ENCODE peak calls at places on chromosomes 4 and X, in four cellular contexts. One of them, this sample, is unnamed.
A peak's percentile ranks its signal among the peaks of the same experiment; 100 is the strongest.

GRCh38 chr4:79249879-79250503 is 75.9 kb downstream of the NAA11 start:
- DNase-seq in K562: no peak
- DNase-seq in HepG2: no peak
- DNase-seq in A549: no peak
- DNase-seq in this sample: no peak

GRCh38 chr4:48307528-48307927 is 33.8 kb upstream of the SLAIN2 start:
- DNase-seq in HepG2: no peak
- DNase-seq in A549: no peak
- DNase-seq in K562: no peak
- DNase-seq in this sample: no peak

GRCh38 chrX:42946544-42947223 is 168.7 kb upstream of the PPP1R2C start:
- DNase-seq in A549: no peak
- DNase-seq in HepG2: no peak
- DNase-seq in K562: no peak
- DNase-seq in this sample: no peak

GRCh38 chrX:50718791-50719190 is 95.2 kb downstream of the SHROOM4 start:
- DNase-seq in HepG2: no peak
- DNase-seq in K562: no peak
- DNase-seq in A549: no peak
- DNase-seq in this sample: no peak

GRCh38 chr4:10982305-10982704 is 297.7 kb upstream of the CLNK start:
- DNase-seq in A549: no peak
- DNase-seq in HepG2: no peak
- DNase-seq in K562: no peak
- DNase-seq in this sample: no peak

GRCh38 chr4:32789026-32789608 is 2068.9 kb downstream of the PCDH7 start:
- DNase-seq in HepG2: no peak
- DNase-seq in K562: no peak
- DNase-seq in A549: no peak
- DNase-seq in this sample: no peak

GRCh38 chr4:26525136-26525535 is 34.9 kb upstream of the CCKAR start:
- DNase-seq in A549: no peak
- DNase-seq in HepG2: no peak
- DNase-seq in K562: no peak
- DNase-seq in this sample: no peak

GRCh38 chr4:60582167-60582566 is 618.0 kb upstream of the ADGRL3 start:
- DNase-seq in HepG2: no peak
- DNase-seq in K562: no peak
- DNase-seq in A549: no peak
- DNase-seq in this sample: no peak

GRCh38 chrX:23434356-23434884 is 99.8 kb downstream of the PTCHD1 start:
- DNase-seq in K562: no peak
- DNase-seq in A549: no peak
- DNase-seq in HepG2: no peak
- DNase-seq in this sample: no peak

GRCh38 chr4:182604161-182604591 is 313.0 kb downstream of the DCTD start:
- DNase-seq in K562: no peak
- DNase-seq in HepG2: no peak
- DNase-seq in A549: no peak
- DNase-seq in this sample: no peak

GRCh38 chr4:73917081-73917501 is 47.9 kb downstream of the CXCL1 start:
- DNase-seq in HepG2: no peak
- DNase-seq in K562: no peak
- DNase-seq in A549: peak; percentile 29
- DNase-seq in this sample: no peak

GRCh38 chrX:124555036-124555595 is 208.8 kb downstream of the SH2D1A start:
- DNase-seq in K562: no peak
- DNase-seq in A549: no peak
- DNase-seq in HepG2: no peak
- DNase-seq in this sample: no peak

GRCh38 chrX:71541546-71542022 is 8.7 kb downstream of the OGT start:
- DNase-seq in K562: no peak
- DNase-seq in HepG2: no peak
- DNase-seq in A549: no peak
- DNase-seq in this sample: no peak

GRCh38 chr4:142248946-142249345 is 597.2 kb downstream of the INPP4B start:
- DNase-seq in A549: peak; percentile 47
- DNase-seq in K562: no peak
- DNase-seq in HepG2: no peak
- DNase-seq in this sample: no peak

GRCh38 chr4:76696109-76696508 is 201.8 kb downstream of the SOWAHB start:
- DNase-seq in K562: no peak
- DNase-seq in A549: no peak
- DNase-seq in HepG2: peak; percentile 28
- DNase-seq in this sample: peak; percentile 77

GRCh38 chr4:173264960-173265281 is 69.2 kb downstream of the HMGB2 start:
- DNase-seq in A549: no peak
- DNase-seq in K562: no peak
- DNase-seq in HepG2: no peak
- DNase-seq in this sample: no peak

GRCh38 chrX:153634832-153635231 is 12.2 kb upstream of the DUSP9 start:
- DNase-seq in HepG2: no peak
- DNase-seq in K562: no peak
- DNase-seq in A549: no peak
- DNase-seq in this sample: no peak

GRCh38 chrX:10047631-10048030 is 80.5 kb downstream of the CLDN34 start:
- DNase-seq in HepG2: no peak
- DNase-seq in K562: no peak
- DNase-seq in A549: no peak
- DNase-seq in this sample: no peak

GRCh38 chr4:109751852-109752251 is 22.0 kb upstream of the PLA2G12A start:
- DNase-seq in HepG2: no peak
- DNase-seq in K562: no peak
- DNase-seq in A549: no peak
- DNase-seq in this sample: no peak

GRCh38 chr4:83772680-83773079 is 236.8 kb downstream of the GPAT3 start:
- DNase-seq in A549: no peak
- DNase-seq in K562: no peak
- DNase-seq in HepG2: no peak
- DNase-seq in this sample: no peak

GRCh38 chr4:48093949-48094550 is 40.0 kb downstream of the TXK start:
- DNase-seq in A549: peak; percentile 19
- DNase-seq in HepG2: no peak
- DNase-seq in K562: no peak
- DNase-seq in this sample: no peak

GRCh38 chr4:121726642-121727268 is 30.0 kb upstream of the ANXA5 start:
- DNase-seq in HepG2: peak; percentile 64
- DNase-seq in A549: peak; percentile 61
- DNase-seq in K562: peak; percentile 47
- DNase-seq in this sample: no peak

GRCh38 chr4:15848191-15848842 is 70.2 kb downstream of the CD38 start:
- DNase-seq in HepG2: no peak
- DNase-seq in K562: no peak
- DNase-seq in A549: no peak
- DNase-seq in this sample: no peak

GRCh38 chr4:74109894-74110605 is 11.1 kb upstream of the CXCL2 start:
- DNase-seq in K562: no peak
- DNase-seq in HepG2: no peak
- DNase-seq in A549: peak; percentile 89
- DNase-seq in this sample: no peak

GRCh38 chrX:43557792-43558191 is 98.3 kb upstream of the MAOA start:
- DNase-seq in A549: peak; percentile 68
- DNase-seq in K562: peak; percentile 38
- DNase-seq in HepG2: peak; percentile 31
- DNase-seq in this sample: peak; percentile 21

GRCh38 chrX:18941896-18942295 is 42.0 kb downstream of the PHKA2 start:
- DNase-seq in HepG2: no peak
- DNase-seq in A549: no peak
- DNase-seq in K562: no peak
- DNase-seq in this sample: no peak

GRCh38 chr4:24978291-24979072 is 52.3 kb downstream of the LGI2 start:
- DNase-seq in HepG2: no peak
- DNase-seq in A549: no peak
- DNase-seq in K562: no peak
- DNase-seq in this sample: no peak

GRCh38 chr4:1964443-1964842 is 44.3 kb downstream of the NELFA start:
- DNase-seq in A549: no peak
- DNase-seq in K562: peak; percentile 47
- DNase-seq in HepG2: no peak
- DNase-seq in this sample: no peak

GRCh38 chr4:5217411-5217810 is 166.1 kb downstream of the STK32B start:
- DNase-seq in A549: no peak
- DNase-seq in K562: no peak
- DNase-seq in HepG2: no peak
- DNase-seq in this sample: no peak

GRCh38 chr4:3291969-3292570 is 751 bp upstream of the RGS12 start:
- DNase-seq in A549: peak; percentile 42
- DNase-seq in HepG2: peak; percentile 12
- DNase-seq in K562: peak; percentile 57
- DNase-seq in this sample: peak; percentile 43

GRCh38 chrX:13064599-13065143 is 20.3 kb upstream of the FAM9C start:
- DNase-seq in HepG2: no peak
- DNase-seq in A549: peak; percentile 79
- DNase-seq in K562: no peak
- DNase-seq in this sample: no peak

GRCh38 chr4:152981278-152981677 is 45.2 kb downstream of the FHDC1 start:
- DNase-seq in K562: no peak
- DNase-seq in A549: no peak
- DNase-seq in HepG2: no peak
- DNase-seq in this sample: no peak

GRCh38 chr4:13640149-13640671 is 12.7 kb upstream of the BOD1L1 start:
- DNase-seq in A549: peak; percentile 84
- DNase-seq in HepG2: no peak
- DNase-seq in K562: no peak
- DNase-seq in this sample: peak; percentile 18

GRCh38 chr4:78056265-78057129 is 626 bp upstream of the FRAS1 start:
- DNase-seq in K562: peak; percentile 10
- DNase-seq in HepG2: peak; percentile 92
- DNase-seq in A549: peak; percentile 80
- DNase-seq in this sample: peak; percentile 80

GRCh38 chr4:138576684-138577083 is 334.5 kb upstream of the SLC7A11 start:
- DNase-seq in K562: peak; percentile 8
- DNase-seq in HepG2: peak; percentile 39
- DNase-seq in A549: peak; percentile 62
- DNase-seq in this sample: no peak

GRCh38 chrX:38215141-38215540 is 5.5 kb downstream of the SRPX start:
- DNase-seq in HepG2: no peak
- DNase-seq in K562: no peak
- DNase-seq in A549: no peak
- DNase-seq in this sample: no peak

GRCh38 chr4:23728393-23728792 is 161.5 kb downstream of the PPARGC1A start:
- DNase-seq in HepG2: no peak
- DNase-seq in K562: no peak
- DNase-seq in A549: no peak
- DNase-seq in this sample: no peak

GRCh38 chr4:105122334-105122733 is 24.3 kb upstream of the TET2 start:
- DNase-seq in A549: peak; percentile 20
- DNase-seq in K562: no peak
- DNase-seq in HepG2: no peak
- DNase-seq in this sample: peak; percentile 47

GRCh38 chr4:42865572-42866189 is 26.8 kb upstream of the GRXCR1 start:
- DNase-seq in A549: peak; percentile 47
- DNase-seq in K562: peak; percentile 22
- DNase-seq in HepG2: peak; percentile 48
- DNase-seq in this sample: peak; percentile 55

GRCh38 chrX:45714864-45715263 is 514.2 kb upstream of the DIPK2B start:
- DNase-seq in A549: peak; percentile 22
- DNase-seq in HepG2: no peak
- DNase-seq in K562: no peak
- DNase-seq in this sample: no peak
- TF ChIP-seq HMGXB4 in A549: no peak
- TF ChIP-seq HMGXB4 in HepG2: no peak
- TF ChIP-seq HMGXB4 in K562: no peak
- TF ChIP-seq HMGXB4 in this sample: no peak

GRCh38 chr4:150089732-150090131 is 11.5 kb downstream of the DCLK2 start:
- DNase-seq in HepG2: no peak
- DNase-seq in A549: no peak
- DNase-seq in K562: no peak
- DNase-seq in this sample: no peak
- TF ChIP-seq HMGXB4 in HepG2: no peak
- TF ChIP-seq HMGXB4 in A549: no peak
- TF ChIP-seq HMGXB4 in K562: no peak
- TF ChIP-seq HMGXB4 in this sample: no peak

GRCh38 chr4:147678796-147679549 is 5.0 kb downstream of the PRMT9 start:
- DNase-seq in A549: peak; percentile 17
- DNase-seq in HepG2: peak; percentile 22
- DNase-seq in K562: no peak
- DNase-seq in this sample: peak; percentile 74

GRCh38 chr4:147678121-147678520 is 5.8 kb downstream of the PRMT9 start:
- DNase-seq in K562: no peak
- DNase-seq in HepG2: no peak
- DNase-seq in A549: no peak
- DNase-seq in this sample: no peak

GRCh38 chr4:147674496-147674895 is 9.5 kb downstream of the PRMT9 start:
- DNase-seq in HepG2: no peak
- DNase-seq in A549: no peak
- DNase-seq in K562: no peak
- DNase-seq in this sample: no peak

DNA sequence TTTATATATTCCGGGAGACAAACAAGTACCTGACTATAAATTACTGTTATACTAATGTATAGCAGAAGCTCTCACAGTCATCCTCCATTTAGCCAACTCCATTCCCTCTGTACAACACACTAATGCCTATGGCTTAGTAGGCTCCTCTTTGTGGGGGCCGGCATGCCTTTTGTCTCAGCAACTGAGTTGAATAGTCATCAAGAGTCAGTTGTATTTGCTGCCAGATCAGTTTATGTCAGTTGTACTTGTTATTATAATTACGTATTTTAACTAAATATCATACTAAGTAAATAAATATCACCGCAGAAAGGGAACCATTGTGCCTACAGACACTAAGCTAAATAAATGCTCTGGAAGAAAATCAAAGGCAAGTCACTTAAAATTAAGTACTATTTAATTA is 9.9 kb downstream of the PRMT9 start:
- DNase-seq in K562: no peak
- DNase-seq in HepG2: no peak
- DNase-seq in A549: no peak
- DNase-seq in this sample: no peak
- TF ChIP-seq HMGXB4 in K562: no peak
- TF ChIP-seq HMGXB4 in HepG2: no peak
- TF ChIP-seq HMGXB4 in A549: no peak
- TF ChIP-seq HMGXB4 in this sample: no peak

GRCh38 chrX:107747596-107748161 is 27.9 kb downstream of the TSC22D3 start:
- DNase-seq in HepG2: no peak
- DNase-seq in K562: no peak
- DNase-seq in A549: no peak
- DNase-seq in this sample: no peak
- TF ChIP-seq HMGXB4 in HepG2: no peak
- TF ChIP-seq HMGXB4 in K562: no peak
- TF ChIP-seq HMGXB4 in A549: no peak
- TF ChIP-seq HMGXB4 in this sample: no peak

GRCh38 chrX:110318664-110318968 is 731 bp upstream of the AMMECR1 start:
- DNase-seq in K562: no peak
- DNase-seq in HepG2: no peak
- DNase-seq in A549: peak; percentile 31
- DNase-seq in this sample: no peak
- TF ChIP-seq HMGXB4 in K562: no peak
- TF ChIP-seq HMGXB4 in HepG2: no peak
- TF ChIP-seq HMGXB4 in A549: no peak
- TF ChIP-seq HMGXB4 in this sample: no peak

GRCh38 chr4:53313510-53313909 is 52.4 kb downstream of the SCFD2 start:
- DNase-seq in K562: no peak
- DNase-seq in HepG2: peak; percentile 43
- DNase-seq in A549: peak; percentile 46
- DNase-seq in this sample: no peak
- TF ChIP-seq HMGXB4 in K562: no peak
- TF ChIP-seq HMGXB4 in HepG2: no peak
- TF ChIP-seq HMGXB4 in A549: no peak
- TF ChIP-seq HMGXB4 in this sample: no peak